ENCODE peak calls at places on chromosomes 7 and 10, in four cellular contexts. L is C1 segment of cervical spinal cord, E is amniotic stem cell, R is fibroblast of the conjunctiva. Z is an unnamed sample.

GRCh38 chr10:78292987-78293865 is 259.6 kb downstream of the RPS24 start:
- DNase-seq in R (no peak), E (no peak), L (no peak), Z (no peak)

GRCh38 chr7:124723012-124723411 is 42.6 kb downstream of the GPR37 start:
- DNase-seq in E (no peak), R (no peak), L (no peak), Z (peak)

GRCh38 chr7:73703225-73703624 is 16.2 kb downstream of the STX1A start:
- DNase-seq in L (no peak), E (no peak), R (no peak), Z (no peak)

GRCh38 chr10:76178561-76179292 is 747.3 kb downstream of the LRMDA start:
- DNase-seq in L (no peak), R (no peak), E (no peak), Z (no peak)

GRCh38 chr10:1552415-1552814 is 184.9 kb downstream of the ADARB2 start:
- DNase-seq in R (no peak), E (no peak), L (no peak), Z (no peak)

GRCh38 chr10:113038183-113038582 is 88.1 kb downstream of the TCF7L2 start:
- DNase-seq in E (no peak), L (no peak), R (no peak), Z (no peak)

GRCh38 chr10:101014230-101014884 is 14.7 kb downstream of the LZTS2 start:
- DNase-seq in E (peak), R (no peak), L (peak), Z (peak)

GRCh38 chr7:5476001-5476400 is 52.4 kb upstream of the TNRC18 start:
- DNase-seq in R (no peak), E (no peak), L (no peak), Z (no peak)

GRCh38 chr7:111437736-111438135 is 124.6 kb downstream of the IMMP2L start:
- DNase-seq in R (no peak), E (no peak), L (no peak), Z (no peak)

GRCh38 chr10:3935141-3935540 is 150.1 kb upstream of the KLF6 start:
- DNase-seq in R (peak), E (peak), L (no peak), Z (no peak)